ENCODE peak calls at places on chromosomes 16 and 17, in eight cellular contexts. G is lower lobe of right lung, S is tibial nerve, Q is progenitor cell of endocrine pancreas, B is AG10803, M is neural crest cell, A is MCF 10A, U is mesothelial cell of epicardium. P is an unnamed sample.
A peak's percentile ranks its signal among the peaks of the same experiment; 100 is the strongest.

GRCh38 chr16:57680842-57681241 is 12.7 kb downstream of the ADGRG3 start:
- DNase-seq in G (no peak), S (no peak), Q (no peak), B (no peak), M (no peak), A (no peak), U (no peak), P (no peak)

GRCh38 chr16:20747030-20747816 is 5.6 kb upstream of the THUMPD1 start:
- DNase-seq in G (no peak), S (no peak), Q (no peak), B (no peak), M (no peak), A (no peak), U (no peak), P (no peak)

GRCh38 chr17:78197147-78197830 is 10.1 kb downstream of the AFMID start:
- DNase-seq in G (no peak), S (no peak), Q (no peak), B (no peak), M (no peak), A (no peak), U (no peak), P (no peak)

GRCh38 chr16:56279914-56280313 is 88.6 kb downstream of the GNAO1 start:
- DNase-seq in G (no peak), S (no peak), Q (no peak), B (no peak), M (no peak), A (no peak), U (no peak), P (no peak)

GRCh38 chr16:54879681-54880080 is 51.0 kb upstream of the IRX5 start:
- DNase-seq in G (no peak), S (no peak), Q (no peak), B (peak; percentile 6), M (no peak), A (no peak), U (no peak), P (no peak)

GRCh38 chr17:75152971-75153853 is 1.1 kb downstream of the JPT1 start:
- DNase-seq in G (no peak), S (peak; percentile 15), Q (no peak), B (no peak), M (peak; percentile 22), A (peak; percentile 71), U (peak; percentile 45), P (peak; percentile 21)

GRCh38 chr16:56311208-56312027 is 113.9 kb downstream of the AMFR start:
- DNase-seq in G (no peak), S (no peak), Q (no peak), B (no peak), M (no peak), A (no peak), U (no peak), P (no peak)

GRCh38 chr17:18321309-18321708 is 6.2 kb downstream of the SMCR8 start:
- DNase-seq in G (no peak), S (no peak), Q (no peak), B (peak; percentile 28), M (no peak), A (no peak), U (no peak), P (no peak)

GRCh38 chr17:32124985-32125847 is 17.1 kb upstream of the RHOT1 start:
- DNase-seq in G (no peak), S (no peak), Q (no peak), B (no peak), M (no peak), A (no peak), U (no peak), P (no peak)

GRCh38 chr16:89172901-89173628 is 1.5 kb downstream of the CDH15 start:
- DNase-seq in G (no peak), S (no peak), Q (no peak), B (no peak), M (no peak), A (no peak), U (no peak), P (no peak)

GRCh38 chr17:29574732-29575510 is 6.4 kb downstream of the TP53I13 start:
- DNase-seq in G (no peak), S (no peak), Q (no peak), B (no peak), M (no peak), A (no peak), U (no peak), P (no peak)

GRCh38 chr16:67284699-67285646 is 5.6 kb downstream of the PLEKHG4 start:
- DNase-seq in G (peak; percentile 24), S (no peak), Q (peak; percentile 58), B (no peak), M (peak; percentile 26), A (peak; percentile 63), U (no peak), P (peak; percentile 62)

GRCh38 chr16:81254919-81255526 is 16.5 kb downstream of the BCO1 start:
- DNase-seq in G (no peak), S (no peak), Q (no peak), B (no peak), M (no peak), A (no peak), U (no peak), P (no peak)

GRCh38 chr16:81261049-81261648 is 22.7 kb downstream of the BCO1 start:
- DNase-seq in G (no peak), S (no peak), Q (no peak), B (peak; percentile 2), M (no peak), A (peak; percentile 34), U (no peak), P (peak; percentile 26)

GRCh38 chr16:81264386-81264785 is 25.9 kb downstream of the BCO1 start:
- DNase-seq in G (no peak), S (no peak), Q (no peak), B (no peak), M (no peak), A (no peak), U (no peak), P (no peak)

GRCh38 chr16:81263470-81264200 is 25.1 kb downstream of the BCO1 start:
- DNase-seq in G (no peak), S (peak; percentile 14), Q (no peak), B (no peak), M (no peak), A (peak; percentile 29), U (peak; percentile 41), P (no peak)

DNA sequence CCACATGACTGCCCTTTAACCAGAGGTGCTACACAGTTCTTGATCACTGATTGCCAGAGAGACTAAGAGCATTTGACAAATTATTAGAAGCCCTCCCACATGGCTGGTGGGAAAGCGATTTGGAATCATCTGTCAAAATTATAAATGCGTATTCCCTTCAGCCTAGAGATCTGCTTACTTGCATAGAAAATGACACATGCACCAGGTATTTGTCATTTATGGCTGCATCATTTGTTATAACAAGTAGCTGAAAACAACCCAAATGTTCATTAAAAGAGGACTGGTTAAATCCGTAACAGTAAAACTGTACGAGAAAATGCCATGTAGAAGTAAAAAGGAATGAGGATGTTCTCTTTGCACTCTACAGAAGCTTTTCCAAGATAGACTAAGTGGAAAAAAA is 21.4 kb downstream of the BCO1 start:
- DNase-seq in G (no peak), S (no peak), Q (no peak), B (no peak), M (no peak), A (no peak), U (no peak), P (no peak)
- TF ChIP-seq CTCF in G (no peak), S (no peak), Q (no peak), B (no peak), M (no peak), A (no peak), U (no peak), P (no peak)

GRCh38 chr16:85010931-85011845 is at the start of gene ZDHHC7:
- DNase-seq in G (peak; percentile 91), S (peak; percentile 76), Q (peak; percentile 72), B (peak; percentile 81), M (peak; percentile 81), A (peak; percentile 75), U (peak; percentile 86), P (peak; percentile 80)
- TF ChIP-seq CTCF in G (no peak), S (no peak), Q (peak; percentile 14), B (peak; percentile 9), M (no peak), A (no peak), U (no peak), P (no peak)

GRCh38 chr17:28357061-28357900 is at the start of gene POLDIP2:
- DNase-seq in G (peak; percentile 95), S (peak; percentile 86), Q (peak; percentile 88), B (peak; percentile 95), M (peak; percentile 89), A (peak; percentile 92), U (peak; percentile 93), P (peak; percentile 96)
- TF ChIP-seq CTCF in G (no peak), S (peak; percentile 24), Q (peak; percentile 15), B (no peak), M (no peak), A (no peak), U (no peak), P (no peak)

GRCh38 chr17:15882777-15883176 is 62.2 kb upstream of the ADORA2B start:
- DNase-seq in G (no peak), S (no peak), Q (no peak), B (no peak), M (no peak), A (no peak), U (no peak), P (no peak)
- TF ChIP-seq CTCF in G (no peak), S (no peak), Q (no peak), B (no peak), M (no peak), A (no peak), U (no peak), P (no peak)